ENCODE peak calls at places on chromosomes 4 and X, in eight cellular contexts. P is progenitor cell of endocrine pancreas; C is stimulated activated CD4-positive, alpha-beta T cell treated with anti-CD3 and anti-CD28 coated beads, Interleukin-1b, Interleukin-23, amount 100 ng/mL, for 1 hour; R is heart right ventricle; S is lower leg skin; G is CD8-positive, alpha-beta T cell; M is stromal cell of bone marrow; K is stimulated activated naive B cell treated with anti-CD40 and anti-IgM and Interleukin-4, amounts not matched to agents 10 μg/mL and 1 μg/mL and 100 μg/mL, for 72 hours. Z is an unnamed sample.

GRCh38 chr4:8435656-8436121 is 4.8 kb downstream of the ACOX3 start:
- DNase-seq in P (no peak), C (no peak), R (no peak), S (no peak), G (no peak), M (no peak), K (peak; percentile 41), Z (no peak)

GRCh38 chrX:154487518-154488290 is 1.3 kb upstream of the UBL4A start:
- DNase-seq in P (no peak), C (no peak), R (no peak), S (no peak), G (no peak), M (no peak), K (no peak), Z (no peak)

GRCh38 chr4:86977621-86978184 is 42.9 kb downstream of the AFF1 start:
- DNase-seq in P (no peak), C (no peak), R (no peak), S (no peak), G (no peak), M (peak; percentile 47), K (no peak), Z (peak; percentile 92)

GRCh38 chr4:47315346-47315745 is 148.2 kb downstream of the COMMD8 start:
- DNase-seq in P (no peak), C (no peak), R (no peak), S (no peak), G (no peak), M (peak; percentile 33), K (no peak), Z (no peak)

GRCh38 chrX:97987979-97988378 is 1104.3 kb downstream of the RPA4 start:
- DNase-seq in P (no peak), C (no peak), R (no peak), S (no peak), G (no peak), M (no peak), K (no peak), Z (no peak)

GRCh38 chrX:40170830-40171512 is 73.2 kb upstream of the BCOR start:
- DNase-seq in P (no peak), C (no peak), R (peak; percentile 24), S (no peak), G (peak; percentile 55), M (no peak), K (no peak), Z (no peak)

GRCh38 chrX:48715066-48715465 is 18.5 kb downstream of the SUV39H1 start:
- DNase-seq in P (no peak), C (no peak), R (no peak), S (no peak), G (no peak), M (no peak), K (no peak), Z (no peak)

GRCh38 chrX:107483976-107484726 is 34.7 kb downstream of the FRMPD3 start:
- DNase-seq in P (no peak), C (no peak), R (peak; percentile 22), S (peak; percentile 76), G (no peak), M (peak; percentile 5), K (no peak), Z (no peak)

GRCh38 chr4:75800972-75801371 is 76.6 kb downstream of the USO1 start:
- DNase-seq in P (no peak), C (no peak), R (no peak), S (no peak), G (no peak), M (no peak), K (no peak), Z (no peak)

GRCh38 chr4:142801966-142802365 is 44.1 kb downstream of the INPP4B start:
- DNase-seq in P (no peak), C (no peak), R (no peak), S (no peak), G (no peak), M (no peak), K (no peak), Z (peak; percentile 16)

GRCh38 chr4:69089388-69089787 is 6.9 kb upstream of the UGT2B7 start:
- DNase-seq in P (no peak), C (no peak), R (no peak), S (no peak), G (no peak), M (no peak), K (no peak), Z (no peak)

GRCh38 chr4:1192493-1193205 is 20.3 kb upstream of the SPON2 start:
- DNase-seq in P (no peak), C (no peak), R (peak; percentile 41), S (peak; percentile 86), G (no peak), M (no peak), K (peak; percentile 0), Z (no peak)

GRCh38 chr4:54232151-54232688 is 3.1 kb downstream of the PDGFRA start:
- DNase-seq in P (no peak), C (no peak), R (no peak), S (no peak), G (no peak), M (no peak), K (no peak), Z (no peak)

GRCh38 chrX:1462596-1463251 is 10.0 kb upstream of the ASMTL start:
- DNase-seq in P (no peak), C (peak; percentile 35), R (no peak), S (peak; percentile 70), G (peak; percentile 75), M (peak; percentile 66), K (peak; percentile 5), Z (no peak)

GRCh38 chr4:185221491-185221890 is 12.1 kb downstream of the SNX25 start:
- DNase-seq in P (no peak), C (no peak), R (no peak), S (no peak), G (no peak), M (no peak), K (no peak), Z (no peak)

GRCh38 chr4:106628616-106629606 is 260.3 kb upstream of the GIMD1 start:
- DNase-seq in P (no peak), C (no peak), R (no peak), S (no peak), G (no peak), M (no peak), K (no peak), Z (no peak)

GRCh38 chr4:123308667-123309066 is 87.9 kb upstream of the SPRY1 start:
- DNase-seq in P (no peak), C (no peak), R (no peak), S (no peak), G (no peak), M (no peak), K (no peak), Z (no peak)

GRCh38 chr4:99845708-99846469 is 29.3 kb downstream of the DAPP1 start:
- DNase-seq in P (no peak), C (no peak), R (no peak), S (no peak), G (no peak), M (no peak), K (no peak), Z (no peak)

GRCh38 chr4:174352405-174352804 is 68.7 kb downstream of the CEP44 start:
- DNase-seq in P (no peak), C (no peak), R (no peak), S (no peak), G (no peak), M (no peak), K (no peak), Z (no peak)

GRCh38 chr4:56370377-56370776 is 16.9 kb downstream of the AASDH start:
- DNase-seq in P (no peak), C (no peak), R (no peak), S (no peak), G (no peak), M (no peak), K (no peak), Z (no peak)

GRCh38 chr4:26788341-26788733 is 72.3 kb upstream of the STIM2 start:
- DNase-seq in P (no peak), C (no peak), R (no peak), S (no peak), G (no peak), M (no peak), K (no peak), Z (no peak)

GRCh38 chr4:133148690-133149363 is at the start of gene PCDH10:
- DNase-seq in P (peak; percentile 87), C (peak; percentile 3), R (peak; percentile 84), S (peak; percentile 96), G (no peak), M (peak; percentile 71), K (peak; percentile 44), Z (no peak)

GRCh38 chr4:154602404-154603020 is 9.9 kb downstream of the FGG start:
- DNase-seq in P (no peak), C (no peak), R (no peak), S (no peak), G (no peak), M (no peak), K (no peak), Z (no peak)

GRCh38 chr4:54082168-54082567 is 17.8 kb upstream of the CHIC2 start:
- DNase-seq in P (no peak), C (no peak), R (no peak), S (no peak), G (no peak), M (peak; percentile 97), K (no peak), Z (peak; percentile 83)

GRCh38 chrX:42778096-42778495 is at the start of gene PPP1R2C:
- DNase-seq in P (no peak), C (no peak), R (no peak), S (no peak), G (peak; percentile 54), M (no peak), K (no peak), Z (no peak)

GRCh38 chr4:6184169-6184568 is 16.2 kb downstream of the JAKMIP1 start:
- DNase-seq in P (no peak), C (no peak), R (no peak), S (no peak), G (no peak), M (no peak), K (no peak), Z (no peak)

GRCh38 chr4:9894604-9895361 is 113.3 kb downstream of the DRD5 start:
- DNase-seq in P (no peak), C (no peak), R (no peak), S (peak; percentile 3), G (no peak), M (no peak), K (no peak), Z (no peak)

GRCh38 chr4:16467061-16467460 is 240.8 kb upstream of the TAPT1 start:
- DNase-seq in P (no peak), C (no peak), R (no peak), S (no peak), G (no peak), M (no peak), K (no peak), Z (no peak)

GRCh38 chr4:186201535-186202230 is 10.3 kb downstream of the CYP4V2 start:
- DNase-seq in P (peak; percentile 25), C (no peak), R (peak; percentile 38), S (no peak), G (peak; percentile 67), M (no peak), K (peak; percentile 55), Z (peak; percentile 70)

GRCh38 chrX:136318895-136319597 is 18.3 kb downstream of the ADGRG4 start:
- DNase-seq in P (no peak), C (no peak), R (no peak), S (no peak), G (no peak), M (no peak), K (no peak), Z (no peak)

GRCh38 chr4:149630079-149630478 is 185.6 kb downstream of the IQCM start:
- DNase-seq in P (no peak), C (no peak), R (no peak), S (no peak), G (no peak), M (no peak), K (no peak), Z (no peak)

GRCh38 chr4:75895744-75896314 is 6.4 kb downstream of the PPEF2 start:
- DNase-seq in P (no peak), C (no peak), R (no peak), S (peak; percentile 10), G (no peak), M (peak; percentile 7), K (no peak), Z (peak; percentile 83)

GRCh38 chrX:150730719-150731118 is 37.5 kb downstream of the MTMR1 start:
- DNase-seq in P (no peak), C (no peak), R (no peak), S (no peak), G (no peak), M (peak; percentile 48), K (no peak), Z (no peak)

GRCh38 chr4:10281996-10282395 is 165.4 kb upstream of the WDR1 start:
- DNase-seq in P (no peak), C (no peak), R (no peak), S (no peak), G (no peak), M (peak; percentile 43), K (no peak), Z (no peak)